ENCODE peak calls at places on chromosomes 2 and 18, in ten cellular contexts. E is CD8-positive, alpha-beta memory T cell; F is fibroblast of lung; G is upper lobe of right lung; D is right cardiac atrium; C is mesenchymal stem cell; X is neural progenitor cell; K is cardiac muscle cell; A is A549; V is psoas muscle. S is an unnamed sample. For H3K4me1 and H3K9me3, the result is how much of the 10 kb centered on the place peaks cover.

GRCh38 chr2:216557413-216557812 is 58.8 kb downstream of the RPL37A start:
- DNase-seq in E (no peak), X (peak), D (no peak), V (no peak), C (no peak), G (no peak), K (no peak), F (no peak), A (no peak), S (no peak)

GRCh38 chr2:44918095-44918775 is 23.3 kb upstream of the SIX3 start:
- DNase-seq in D (no peak), X (no peak), K (peak), C (no peak), G (no peak), F (peak), A (peak), V (no peak), E (no peak), S (no peak)

GRCh38 chr2:207692206-207693065 is 19.0 kb upstream of the CCNYL1 start:
- DNase-seq in C (peak), K (peak), D (peak), G (peak), F (peak), V (no peak), X (peak), E (peak), A (peak), S (peak)

GRCh38 chr18:76721207-76721996 is 101.0 kb upstream of the ZNF236 start:
- DNase-seq in F (no peak), D (no peak), C (no peak), E (peak), A (no peak), X (no peak), G (no peak), V (no peak), K (no peak), S (no peak)

GRCh38 chr2:169662744-169663143 is 31.5 kb downstream of the CFAP210 start:
- DNase-seq in X (no peak), C (no peak), G (no peak), F (no peak), A (no peak), V (no peak), K (no peak), D (no peak), E (no peak), S (no peak)

GRCh38 chr18:74652392-74652988 is 54.8 kb downstream of the ZNF407 start:
- DNase-seq in D (no peak), C (peak), F (peak), A (peak), K (peak), X (peak), G (no peak), V (no peak), E (peak), S (no peak)

GRCh38 chr2:47697000-47697601 is 85.8 kb upstream of the MSH6 start:
- DNase-seq in V (no peak), C (no peak), G (no peak), K (no peak), X (no peak), E (no peak), F (no peak), D (no peak), A (no peak), S (no peak)

GRCh38 chr2:221969087-221969829 is 329.5 kb downstream of the PAX3 start:
- DNase-seq in G (no peak), D (no peak), V (no peak), E (no peak), K (peak), X (peak), A (peak), C (peak), F (peak), S (no peak)

GRCh38 chr18:2171840-2172625 is 399.3 kb downstream of the METTL4 start:
- DNase-seq in C (no peak), F (no peak), D (no peak), V (no peak), E (no peak), A (no peak), K (no peak), X (no peak), G (no peak), S (no peak)

GRCh38 chr2:239065537-239065936 is 217.7 kb downstream of the TWIST2 start:
- DNase-seq in D (no peak), F (no peak), K (no peak), C (no peak), V (no peak), G (no peak), E (no peak), A (no peak), X (no peak), S (no peak)

GRCh38 chr2:222296911-222297599 is 1.7 kb downstream of the PAX3 start:
- DNase-seq in V (peak), K (no peak), C (no peak), X (peak), G (no peak), E (no peak), D (no peak), A (no peak), F (peak), S (no peak)

GRCh38 chr2:184685999-184686841 is 87.9 kb downstream of the ZNF804A start:
- DNase-seq in X (no peak), F (peak), V (no peak), A (no peak), E (no peak), K (peak), D (no peak), C (peak), G (peak), S (peak)

GRCh38 chr2:55595536-55595935 is 21.9 kb downstream of the PPP4R3B start:
- DNase-seq in A (no peak), X (no peak), F (no peak), E (no peak), G (no peak), K (peak), D (no peak), C (peak), V (no peak), S (no peak)

GRCh38 chr2:18167871-18168270 is 289.4 kb downstream of the KCNS3 start:
- DNase-seq in C (no peak), K (no peak), F (peak), A (no peak), X (no peak), D (no peak), G (peak), E (no peak), V (no peak), S (no peak)

GRCh38 chr18:69947361-69948106 is at the start of gene CD226:
- DNase-seq in K (no peak), F (no peak), G (no peak), A (no peak), V (no peak), X (no peak), D (no peak), C (no peak), E (peak), S (no peak)

GRCh38 chr2:188966728-188967127 is 7.4 kb upstream of the COL3A1 start:
- DNase-seq in K (peak), V (no peak), X (no peak), A (no peak), F (no peak), C (no peak), D (no peak), E (no peak), G (no peak), S (no peak)

GRCh38 chr2:35790292-35790691 is 565.3 kb upstream of the CRIM1 start:
- DNase-seq in F (no peak), X (no peak), V (no peak), A (no peak), E (no peak), D (no peak), C (no peak), K (no peak), G (no peak), S (no peak)

GRCh38 chr2:204150695-204151240 is 214.2 kb downstream of the ICOS start:
- DNase-seq in G (no peak), K (no peak), X (no peak), C (no peak), F (no peak), V (no peak), E (no peak), D (no peak), A (no peak), S (no peak)

GRCh38 chr2:168560817-168561485 is 104.9 kb downstream of the CERS6 start:
- DNase-seq in X (no peak), K (no peak), E (no peak), A (no peak), C (no peak), F (no peak), D (no peak), G (no peak), V (no peak), S (no peak)

GRCh38 chr2:160862226-160862625 is 298.0 kb upstream of the TANK start:
- DNase-seq in C (no peak), A (no peak), D (no peak), V (no peak), K (no peak), E (no peak), F (no peak), X (no peak), G (no peak), S (no peak)

GRCh38 chr2:150174396-150174795 is 313.1 kb downstream of the RND3 start:
- DNase-seq in X (no peak), V (no peak), K (no peak), E (no peak), G (no peak), D (no peak), C (no peak), A (no peak), F (no peak), S (no peak)
- H3K4me1 ChIP-seq in X (under half), V (under half), K (under half), E (under half), G (under half), D (under half), C (under half), A (under half), F (under half), S (under half)

DNA sequence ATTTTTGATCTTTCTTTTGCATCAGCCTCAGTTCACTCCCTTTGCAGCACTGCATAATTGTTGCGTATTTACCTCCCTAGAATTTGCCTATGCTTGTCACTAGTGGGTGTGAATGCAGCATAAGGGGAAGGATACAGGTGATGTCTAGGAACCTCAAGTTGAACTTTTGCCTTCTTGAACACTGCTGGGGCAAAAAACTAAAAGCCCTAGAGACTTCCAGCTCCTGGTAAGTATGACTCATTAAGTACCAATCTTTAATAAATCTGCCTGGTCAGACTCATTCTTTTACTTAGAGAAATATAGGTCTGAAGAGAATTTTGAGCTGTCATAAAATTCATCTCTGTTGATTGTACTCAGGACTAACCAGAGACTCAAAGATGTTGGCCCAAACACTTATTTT is 547.3 kb upstream of the FANCL start:
- DNase-seq in E (no peak), F (peak), V (no peak), D (no peak), A (no peak), C (no peak), X (no peak), K (no peak), G (no peak), S (no peak)
- H3K27ac ChIP-seq in E (no peak), F (no peak), V (no peak), D (no peak), A (no peak), C (no peak), X (no peak), K (no peak), G (no peak), S (no peak)

DNA sequence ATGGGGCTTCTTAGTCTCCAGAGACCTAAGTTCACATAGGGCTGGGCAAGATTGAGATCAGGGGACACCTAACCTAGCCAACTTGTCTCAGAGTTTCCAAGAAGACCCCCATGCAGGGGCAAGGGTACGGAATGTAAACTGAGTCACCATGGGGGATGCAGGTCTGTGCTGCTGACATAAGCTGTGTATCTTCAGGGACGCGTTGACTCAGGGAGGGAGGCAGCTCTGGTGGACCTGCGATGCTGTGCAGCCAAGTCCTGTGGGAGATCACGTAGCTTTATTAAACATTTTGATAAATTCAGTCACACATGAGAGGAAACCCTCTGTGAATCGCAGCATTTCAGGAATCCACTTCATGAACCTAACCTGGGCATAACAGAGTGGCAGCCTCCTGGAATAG is 216.0 kb downstream of the ANKRD30B start:
- DNase-seq in X (no peak), F (no peak), K (no peak), E (no peak), A (no peak), C (no peak), G (no peak), V (no peak), D (no peak), S (no peak)
- H3K9me3 ChIP-seq in X (under half), F (under half), K (under half), E (under half), A (under half), C (under half), G (under half), V (under half), D (under half), S (under half)

GRCh38 chr18:13227910-13228309 is 9.3 kb downstream of the LDLRAD4 start:
- DNase-seq in A (no peak), V (no peak), D (no peak), G (peak), K (no peak), C (no peak), E (no peak), X (no peak), F (no peak), S (no peak)
- H3K4me1 ChIP-seq in A (under half), V (under half), D (under half), G (under half), K (under half), C (under half), E (under half), X (under half), F (under half), S (under half)

GRCh38 chr2:74553892-74554820 is at the start of the genes DOK1 and LOXL3:
- DNase-seq in X (peak), A (peak), C (peak), V (peak), D (peak), G (peak), F (peak), E (peak), K (peak), S (peak)

GRCh38 chr2:74556831-74557370 is 2.4 kb downstream of the DOK1 start:
- DNase-seq in D (no peak), X (no peak), F (no peak), K (no peak), E (no peak), C (no peak), V (no peak), G (no peak), A (no peak), S (no peak)

GRCh38 chr2:74555610-74556103 is 1.1 kb downstream of the DOK1 start:
- DNase-seq in E (no peak), D (peak), X (no peak), A (no peak), F (no peak), C (no peak), V (no peak), K (no peak), G (peak), S (peak)

GRCh38 chr2:74554821-74555531 is 456 bp downstream of the DOK1 start:
- DNase-seq in A (no peak), C (peak), G (peak), V (peak), F (peak), D (peak), K (peak), X (peak), E (no peak), S (peak)

GRCh38 chr2:74556159-74556558 is 1.6 kb downstream of the DOK1 start:
- DNase-seq in D (no peak), C (no peak), F (no peak), X (no peak), K (no peak), V (no peak), A (no peak), G (no peak), E (no peak), S (no peak)
- H3K27ac ChIP-seq in D (no peak), C (no peak), F (no peak), X (no peak), K (no peak), V (no peak), A (no peak), G (peak), E (peak), S (no peak)

GRCh38 chr2:4690913-4691312 is 987.5 kb downstream of the DCDC2C start:
- DNase-seq in G (no peak), A (no peak), X (no peak), E (no peak), V (no peak), C (no peak), K (no peak), D (no peak), F (no peak), S (no peak)

GRCh38 chr2:4695281-4695861 is 992.0 kb downstream of the DCDC2C start:
- DNase-seq in E (no peak), F (no peak), G (no peak), D (no peak), X (no peak), C (no peak), A (no peak), K (no peak), V (no peak), S (no peak)

GRCh38 chr2:4693266-4693665 is 989.9 kb downstream of the DCDC2C start:
- DNase-seq in K (peak), C (no peak), F (no peak), E (no peak), G (no peak), X (no peak), V (no peak), D (no peak), A (no peak), S (peak)
- H3K9me3 ChIP-seq in K (under half), C (under half), F (under half), E (under half), G (under half), X (under half), V (under half), D (under half), A (under half), S (under half)

GRCh38 chr18:65073060-65073550 is 677.7 kb upstream of the CDH7 start:
- DNase-seq in E (no peak), A (no peak), D (no peak), C (no peak), V (no peak), F (no peak), K (no peak), G (no peak), X (no peak), S (no peak)
- H3K4me1 ChIP-seq in E (under half), A (under half), D (under half), C (under half), V (under half), F (under half), K (under half), G (under half), X (under half), S (under half)

GRCh38 chr2:66578067-66578852 is 143.3 kb downstream of the MEIS1 start:
- DNase-seq in C (no peak), V (peak), E (no peak), G (no peak), F (no peak), A (no peak), X (peak), K (no peak), D (no peak), S (peak)
- H3K27ac ChIP-seq in C (no peak), V (no peak), E (no peak), G (peak), F (peak), A (no peak), X (no peak), K (peak), D (no peak), S (peak)

GRCh38 chr18:78511666-78512065 is 468.0 kb upstream of the SALL3 start:
- DNase-seq in E (no peak), X (no peak), D (no peak), G (no peak), V (no peak), A (no peak), K (no peak), F (no peak), C (no peak), S (no peak)

GRCh38 chr18:78503129-78503528 is 476.5 kb upstream of the SALL3 start:
- DNase-seq in G (no peak), C (no peak), F (no peak), V (no peak), A (no peak), E (no peak), X (no peak), D (no peak), K (no peak), S (peak)

GRCh38 chr18:78510636-78511035 is 469.0 kb upstream of the SALL3 start:
- DNase-seq in X (no peak), C (no peak), D (no peak), G (no peak), E (no peak), A (no peak), F (no peak), K (no peak), V (no peak), S (no peak)

GRCh38 chr18:78506031-78506461 is 473.6 kb upstream of the SALL3 start:
- DNase-seq in D (no peak), X (peak), V (no peak), E (no peak), F (no peak), G (no peak), K (no peak), A (no peak), C (no peak), S (peak)

DNA sequence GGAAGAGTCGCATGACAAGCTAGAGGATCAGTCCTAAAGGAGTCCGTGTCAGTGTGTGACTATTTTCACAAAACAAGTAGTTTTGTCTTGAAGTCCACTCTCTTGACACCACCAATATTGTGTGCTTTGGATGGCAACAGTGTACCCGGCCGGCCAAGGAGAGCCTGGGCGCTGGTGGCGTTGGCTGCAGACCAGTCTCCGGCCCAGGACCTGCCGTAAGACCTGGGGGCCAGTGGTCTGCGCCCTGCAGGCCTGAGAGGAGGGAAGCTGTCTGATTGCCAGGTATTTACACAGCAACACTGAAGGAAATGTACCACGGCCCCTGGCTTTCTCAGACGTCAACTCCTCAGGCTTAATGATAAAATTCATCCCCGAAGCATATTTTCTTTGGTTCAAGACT is 472.4 kb upstream of the SALL3 start:
- DNase-seq in F (no peak), G (no peak), K (no peak), C (no peak), V (no peak), A (no peak), D (no peak), E (no peak), X (no peak), S (no peak)
- H3K9me3 ChIP-seq in F (under half), G (under half), K (under half), C (under half), V (under half), A (under half), D (under half), E (under half), X (under half), S (under half)

S was measured in aorta.